ENCODE peak calls at places on chromosomes 12 and 14, in five cellular contexts. I is B cell, V is pancreas, O is transverse colon, B is HCT116. H is an unnamed sample.

GRCh38 chr14:104864267-104865068 is 600 bp upstream of the CEP170B start:
- DNase-seq in B (peak), V (peak), I (peak), O (peak), H (no peak)

GRCh38 chr14:75283162-75283883 is 4.7 kb downstream of the FOS start:
- DNase-seq in O (peak), V (no peak), I (peak), B (no peak), H (no peak)

GRCh38 chr12:85182699-85183098 is 97.3 kb upstream of the ALX1 start:
- DNase-seq in V (no peak), O (no peak), B (no peak), I (no peak), H (no peak)

GRCh38 chr14:71372411-71372838 is 465.2 kb downstream of the PCNX1 start:
- DNase-seq in O (no peak), B (no peak), I (no peak), V (no peak), H (no peak)

GRCh38 chr12:3041558-3042164 is 35.5 kb upstream of the TSPAN9 start:
- DNase-seq in O (peak), I (peak), V (peak), B (peak), H (peak)

GRCh38 chr12:58601529-58601928 is 318.8 kb downstream of the LRIG3 start:
- DNase-seq in B (no peak), V (no peak), I (no peak), O (no peak), H (no peak)

GRCh38 chr12:3447318-3447717 is 43.7 kb upstream of the PRMT8 start:
- DNase-seq in O (no peak), I (no peak), B (no peak), V (no peak), H (no peak)

GRCh38 chr14:101506211-101506920 is 54.9 kb upstream of the DIO3 start:
- DNase-seq in B (no peak), V (no peak), I (no peak), O (peak), H (no peak)

GRCh38 chr12:105280966-105281693 is 45.2 kb upstream of the APPL2 start:
- DNase-seq in V (peak), O (no peak), I (no peak), B (no peak), H (no peak)

GRCh38 chr12:31715283-31715825 is 13.5 kb downstream of the AMN1 start:
- DNase-seq in I (peak), B (no peak), V (no peak), O (no peak), H (peak)

GRCh38 chr12:11576104-11576503 is 73.4 kb upstream of the ETV6 start:
- DNase-seq in B (no peak), I (no peak), V (no peak), O (no peak), H (no peak)

GRCh38 chr12:39892146-39892545 is 213.7 kb downstream of the SLC2A13 start:
- DNase-seq in I (no peak), B (no peak), O (no peak), V (no peak), H (no peak)

GRCh38 chr14:82366803-82367202 is 833.1 kb upstream of the SEL1L start:
- DNase-seq in V (no peak), O (no peak), I (no peak), B (no peak), H (no peak)

GRCh38 chr12:13661005-13661887 is 320.2 kb downstream of the GRIN2B start:
- DNase-seq in B (peak), O (peak), V (peak), I (peak), H (peak)

GRCh38 chr14:72781476-72782181 is 112.3 kb downstream of the DPF3 start:
- DNase-seq in V (no peak), B (no peak), O (no peak), I (no peak), H (no peak)

GRCh38 chr14:52051861-52052260 is 17.0 kb downstream of the NID2 start:
- DNase-seq in V (no peak), O (no peak), I (no peak), B (no peak), H (no peak)

GRCh38 chr12:128644664-128645296 is 179.0 kb downstream of the SLC15A4 start:
- DNase-seq in I (peak), O (peak), B (no peak), V (peak), H (peak)

GRCh38 chr12:95439578-95440230 is 34.2 kb upstream of the METAP2 start:
- DNase-seq in B (no peak), O (no peak), I (peak), V (no peak), H (no peak)

GRCh38 chr14:96764012-96764411 is 33.2 kb upstream of the VRK1 start:
- DNase-seq in V (no peak), I (no peak), B (no peak), O (no peak), H (no peak)

GRCh38 chr12:127496255-127496654 is 770.7 kb upstream of the TMEM132C start:
- DNase-seq in I (no peak), B (no peak), V (no peak), O (no peak), H (no peak)
- TF ChIP-seq CTCF in I (no peak), B (no peak), V (no peak), O (no peak), H (no peak)

DNA sequence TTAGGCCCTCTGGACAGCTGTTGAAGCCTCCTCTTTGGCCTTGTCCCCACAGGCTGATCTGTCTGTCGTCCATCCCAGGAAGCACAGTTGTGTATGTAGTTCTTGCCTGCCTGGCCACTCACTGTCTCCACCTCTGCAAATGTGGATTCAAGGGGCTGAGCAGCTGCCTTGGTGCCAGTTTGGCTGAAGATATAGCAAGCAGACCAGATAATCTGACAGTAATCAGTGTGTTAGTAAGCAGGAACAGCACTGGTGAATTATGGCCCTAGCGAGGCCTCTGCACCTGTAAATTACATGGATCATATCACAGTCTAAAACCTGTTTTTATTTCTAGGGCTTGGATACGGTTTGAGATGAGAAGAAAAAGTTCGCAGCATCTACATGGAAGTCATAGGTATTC is 282.5 kb upstream of the NOS1 start:
- DNase-seq in I (no peak), O (no peak), V (no peak), B (no peak), H (no peak)
- TF ChIP-seq CTCF in I (no peak), O (no peak), V (no peak), B (no peak), H (no peak)

GRCh38 chr12:117854339-117855012 is 114.3 kb downstream of the KSR2 start:
- DNase-seq in V (peak), O (peak), B (no peak), I (peak), H (peak)
- TF ChIP-seq CTCF in V (peak), O (peak), B (peak), I (peak), H (peak)

DNA sequence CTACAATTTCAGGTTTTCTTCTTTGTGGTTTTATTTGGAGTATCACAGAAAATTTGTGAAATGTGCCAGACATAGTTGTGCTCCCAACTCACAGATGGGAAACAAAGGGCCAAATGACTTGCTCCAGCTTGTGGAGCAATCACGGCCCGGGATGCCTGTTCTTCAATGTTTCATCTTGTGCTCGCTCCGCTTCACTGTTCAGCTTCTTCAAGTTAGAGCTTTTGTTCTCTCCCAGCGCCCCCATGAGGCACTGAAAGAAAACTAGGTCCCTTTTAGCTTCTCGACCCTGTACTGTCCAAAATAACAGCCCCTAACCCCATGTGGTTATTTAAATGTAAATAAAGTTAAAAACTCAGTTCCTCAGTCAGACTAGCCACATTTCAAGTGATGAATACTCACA is 187.9 kb upstream of the STXBP6 start:
- DNase-seq in V (no peak), O (peak), I (no peak), B (no peak), H (no peak)
- TF ChIP-seq CTCF in V (no peak), O (no peak), I (no peak), B (no peak), H (no peak)

GRCh38 chr14:90373887-90374286 is 22.9 kb upstream of the CALM1 start:
- DNase-seq in V (no peak), O (no peak), I (no peak), B (no peak), H (no peak)

GRCh38 chr14:90374813-90375212 is 22.0 kb upstream of the CALM1 start:
- DNase-seq in V (no peak), I (no peak), O (no peak), B (no peak), H (no peak)

GRCh38 chr14:90368946-90369721 is 27.7 kb upstream of the CALM1 start:
- DNase-seq in V (no peak), O (peak), B (peak), I (peak), H (no peak)
- TF ChIP-seq CTCF in V (no peak), O (peak), B (peak), I (peak), H (no peak)

DNA sequence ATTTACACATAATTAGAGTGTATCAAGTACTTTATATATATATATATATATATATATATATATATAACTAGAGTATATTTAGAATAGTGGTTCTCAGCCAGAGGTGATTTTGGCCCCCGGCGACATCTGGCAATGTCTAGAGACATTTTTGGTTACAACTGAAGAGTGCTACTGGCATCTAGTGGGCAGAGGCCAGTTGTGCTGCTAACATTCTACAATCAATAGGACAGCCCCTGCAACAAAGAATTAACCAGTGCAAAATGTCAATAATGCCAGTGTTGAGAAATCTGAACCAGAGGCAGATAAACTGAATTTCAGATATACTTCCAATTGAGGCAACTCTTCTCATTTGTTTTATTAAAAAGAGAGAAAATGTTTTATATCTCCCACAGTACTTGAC is 8.9 kb downstream of the GTF2A1 start:
- DNase-seq in B (no peak), V (no peak), I (peak), O (no peak), H (no peak)
- TF ChIP-seq CTCF in B (peak), V (no peak), I (peak), O (no peak), H (peak)

GRCh38 chr14:103105580-103106168 is 11.1 kb downstream of the EXOC3L4 start:
- DNase-seq in B (no peak), O (peak), I (peak), V (peak), H (no peak)
- TF ChIP-seq CTCF in B (peak), O (no peak), I (peak), V (no peak), H (peak)

DNA sequence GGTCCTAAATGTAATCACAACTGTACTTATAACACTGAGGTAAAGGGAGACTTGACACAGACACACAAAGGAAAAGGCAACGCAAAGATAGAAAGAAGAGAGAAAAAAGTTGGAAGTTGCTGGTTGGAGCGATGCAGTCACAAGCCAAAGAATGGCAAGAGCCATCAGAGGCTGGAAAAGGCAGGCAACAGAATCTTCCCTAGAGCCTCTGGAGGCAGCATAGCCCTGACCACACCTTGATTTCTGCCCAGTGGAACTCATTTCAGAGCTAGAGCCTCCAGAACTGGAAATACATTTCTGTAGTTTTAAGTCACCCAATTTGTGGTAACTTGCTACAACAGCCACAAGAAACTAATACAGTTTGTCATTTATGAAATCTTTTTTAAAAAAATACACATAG is 89.2 kb downstream of the PUS7L start:
- DNase-seq in B (no peak), I (no peak), O (no peak), V (no peak), H (no peak)
- TF ChIP-seq CTCF in B (no peak), I (no peak), O (no peak), V (no peak), H (no peak)